ENCODE peak calls at places on chromosomes 13 and 19, in five cellular contexts. One of them, this sample, is unnamed.

GRCh38 chr19:38893341-38893771 is 6.1 kb downstream of the SIRT2 start:
- DNase-seq in H1: no peak
- DNase-seq in HepG2: no peak
- DNase-seq in GM12878: no peak
- DNase-seq in HCT116: no peak
- DNase-seq in this sample: no peak

GRCh38 chr13:27449081-27449603 is 1.2 kb downstream of the MTIF3 start:
- DNase-seq in H1: no peak
- DNase-seq in HepG2: no peak
- DNase-seq in GM12878: no peak
- DNase-seq in HCT116: no peak
- DNase-seq in this sample: no peak

GRCh38 chr13:52155177-52155576 is 4.2 kb downstream of the NEK3 start:
- DNase-seq in H1: no peak
- DNase-seq in HepG2: no peak
- DNase-seq in GM12878: no peak
- DNase-seq in HCT116: no peak
- DNase-seq in this sample: no peak

GRCh38 chr13:21767032-21767431 is 96.2 kb downstream of the FGF9 start:
- DNase-seq in H1: no peak
- DNase-seq in HepG2: no peak
- DNase-seq in GM12878: no peak
- DNase-seq in HCT116: no peak
- DNase-seq in this sample: peak; percentile 20

GRCh38 chr19:43743059-43743458 is 11.7 kb downstream of the SMG9 start:
- DNase-seq in H1: no peak
- DNase-seq in HepG2: no peak
- DNase-seq in GM12878: no peak
- DNase-seq in HCT116: no peak
- DNase-seq in this sample: no peak

GRCh38 chr19:632228-633067 is 889 bp downstream of the POLRMT start:
- DNase-seq in H1: no peak
- DNase-seq in HepG2: peak; percentile 67
- DNase-seq in GM12878: no peak
- DNase-seq in HCT116: no peak
- DNase-seq in this sample: no peak

GRCh38 chr13:71922191-71922590 is 55.2 kb upstream of the DACH1 start:
- DNase-seq in H1: no peak
- DNase-seq in HepG2: no peak
- DNase-seq in GM12878: no peak
- DNase-seq in HCT116: no peak
- DNase-seq in this sample: no peak

GRCh38 chr13:29081036-29081435 is 260.9 kb downstream of the MTUS2 start:
- DNase-seq in H1: no peak
- DNase-seq in HepG2: no peak
- DNase-seq in GM12878: peak; percentile 48
- DNase-seq in HCT116: no peak
- DNase-seq in this sample: peak; percentile 32

GRCh38 chr13:108915634-108916497 is 286.5 kb downstream of the MYO16 start:
- DNase-seq in H1: peak; percentile 25
- DNase-seq in HepG2: peak; percentile 91
- DNase-seq in GM12878: peak; percentile 52
- DNase-seq in HCT116: peak; percentile 91
- DNase-seq in this sample: peak; percentile 85

GRCh38 chr13:80180745-80181144 is 160.2 kb downstream of the SPRY2 start:
- DNase-seq in H1: no peak
- DNase-seq in HepG2: no peak
- DNase-seq in GM12878: no peak
- DNase-seq in HCT116: no peak
- DNase-seq in this sample: no peak

GRCh38 chr13:75636339-75637095 is 387 bp downstream of the LMO7 start:
- DNase-seq in H1: no peak
- DNase-seq in HepG2: peak; percentile 18
- DNase-seq in GM12878: no peak
- DNase-seq in HCT116: no peak
- DNase-seq in this sample: peak; percentile 18

GRCh38 chr13:73754241-73754640 is 380.0 kb downstream of the KLF12 start:
- DNase-seq in H1: no peak
- DNase-seq in HepG2: no peak
- DNase-seq in GM12878: no peak
- DNase-seq in HCT116: no peak
- DNase-seq in this sample: no peak

GRCh38 chr19:15469513-15470297 is 5.4 kb upstream of the RASAL3 start:
- DNase-seq in H1: no peak
- DNase-seq in HepG2: no peak
- DNase-seq in GM12878: no peak
- DNase-seq in HCT116: no peak
- DNase-seq in this sample: no peak

GRCh38 chr19:33177417-33177976 is 16.6 kb upstream of the LRP3 start:
- DNase-seq in H1: no peak
- DNase-seq in HepG2: peak; percentile 35
- DNase-seq in GM12878: no peak
- DNase-seq in HCT116: no peak
- DNase-seq in this sample: no peak

GRCh38 chr19:5801796-5802616 is 2.9 kb upstream of the NRTN start:
- DNase-seq in H1: no peak
- DNase-seq in HepG2: no peak
- DNase-seq in GM12878: no peak
- DNase-seq in HCT116: no peak
- DNase-seq in this sample: no peak

GRCh38 chr19:51971624-51972023 is 15.0 kb downstream of the ZNF350 start:
- DNase-seq in H1: no peak
- DNase-seq in HepG2: no peak
- DNase-seq in GM12878: no peak
- DNase-seq in HCT116: no peak
- DNase-seq in this sample: no peak

GRCh38 chr19:42140125-42140754 is 8.0 kb upstream of the POU2F2 start:
- DNase-seq in H1: peak; percentile 31
- DNase-seq in HepG2: peak; percentile 31
- DNase-seq in GM12878: no peak
- DNase-seq in HCT116: no peak
- DNase-seq in this sample: peak; percentile 74

GRCh38 chr19:35784401-35785086 is 9.2 kb downstream of the ARHGAP33 start:
- DNase-seq in H1: peak; percentile 75
- DNase-seq in HepG2: no peak
- DNase-seq in GM12878: no peak
- DNase-seq in HCT116: no peak
- DNase-seq in this sample: no peak

GRCh38 chr13:80840313-80840976 is 499.5 kb upstream of the SPRY2 start:
- DNase-seq in H1: no peak
- DNase-seq in HepG2: no peak
- DNase-seq in GM12878: no peak
- DNase-seq in HCT116: no peak
- DNase-seq in this sample: no peak

GRCh38 chr19:32351807-32352630 is 6.6 kb downstream of the ZNF507 start:
- DNase-seq in H1: no peak
- DNase-seq in HepG2: no peak
- DNase-seq in GM12878: no peak
- DNase-seq in HCT116: no peak
- DNase-seq in this sample: no peak

GRCh38 chr13:44734204-44734707 is 158.1 kb upstream of the TSC22D1 start:
- DNase-seq in H1: no peak
- DNase-seq in HepG2: no peak
- DNase-seq in GM12878: no peak
- DNase-seq in HCT116: no peak
- DNase-seq in this sample: no peak

GRCh38 chr13:45219938-45220375 is 19.1 kb upstream of the KCTD4 start:
- DNase-seq in H1: no peak
- DNase-seq in HepG2: no peak
- DNase-seq in GM12878: no peak
- DNase-seq in HCT116: peak; percentile 94
- DNase-seq in this sample: no peak

GRCh38 chr19:39024875-39025641 is 7.3 kb downstream of the FBXO27 start:
- DNase-seq in H1: no peak
- DNase-seq in HepG2: no peak
- DNase-seq in GM12878: no peak
- DNase-seq in HCT116: no peak
- DNase-seq in this sample: no peak

GRCh38 chr19:58361900-58362271 is 665 bp downstream of the ZNF497 start:
- DNase-seq in H1: no peak
- DNase-seq in HepG2: peak; percentile 49
- DNase-seq in GM12878: no peak
- DNase-seq in HCT116: peak; percentile 46
- DNase-seq in this sample: peak; percentile 86

GRCh38 chr13:90882551-90882950 is 464.9 kb upstream of the MIR17HG start:
- DNase-seq in H1: no peak
- DNase-seq in HepG2: no peak
- DNase-seq in GM12878: no peak
- DNase-seq in HCT116: no peak
- DNase-seq in this sample: no peak

GRCh38 chr19:37979547-37980082 is 72.6 kb downstream of the SIPA1L3 start:
- DNase-seq in H1: no peak
- DNase-seq in HepG2: peak; percentile 60
- DNase-seq in GM12878: peak; percentile 69
- DNase-seq in HCT116: no peak
- DNase-seq in this sample: peak; percentile 87

GRCh38 chr13:45989607-45990006 is 62.9 kb downstream of the ZC3H13 start:
- DNase-seq in H1: no peak
- DNase-seq in HepG2: no peak
- DNase-seq in GM12878: no peak
- DNase-seq in HCT116: no peak
- DNase-seq in this sample: no peak

GRCh38 chr19:2269244-2270156 is 12.5 kb downstream of the PEAK3 start:
- DNase-seq in H1: peak; percentile 75
- DNase-seq in HepG2: peak; percentile 91
- DNase-seq in GM12878: peak; percentile 66
- DNase-seq in HCT116: peak; percentile 85
- DNase-seq in this sample: peak; percentile 99

GRCh38 chr19:2270157-2270571 is 11.8 kb downstream of the PEAK3 start:
- DNase-seq in H1: no peak
- DNase-seq in HepG2: no peak
- DNase-seq in GM12878: no peak
- DNase-seq in HCT116: no peak
- DNase-seq in this sample: no peak

GRCh38 chr19:2270572-2271515 is 11.1 kb downstream of the PEAK3 start:
- DNase-seq in H1: no peak
- DNase-seq in HepG2: peak; percentile 44
- DNase-seq in GM12878: no peak
- DNase-seq in HCT116: no peak
- DNase-seq in this sample: peak; percentile 70

GRCh38 chr19:2273356-2274184 is 8.4 kb downstream of the PEAK3 start:
- DNase-seq in H1: peak; percentile 73
- DNase-seq in HepG2: peak; percentile 64
- DNase-seq in GM12878: peak; percentile 65
- DNase-seq in HCT116: peak; percentile 59
- DNase-seq in this sample: peak; percentile 70

GRCh38 chr19:2271516-2272103 is 10.4 kb downstream of the PEAK3 start:
- DNase-seq in H1: no peak
- DNase-seq in HepG2: no peak
- DNase-seq in GM12878: no peak
- DNase-seq in HCT116: no peak
- DNase-seq in this sample: peak; percentile 35
- TF ChIP-seq JUND in H1: no peak
- TF ChIP-seq JUND in HepG2: no peak
- TF ChIP-seq JUND in GM12878: no peak
- TF ChIP-seq JUND in HCT116: no peak
- TF ChIP-seq JUND in this sample: no peak

GRCh38 chr13:36142735-36143134 is 11.6 kb upstream of the DCLK1 start:
- DNase-seq in H1: no peak
- DNase-seq in HepG2: no peak
- DNase-seq in GM12878: no peak
- DNase-seq in HCT116: no peak
- DNase-seq in this sample: no peak

GRCh38 chr13:36143768-36144167 is 12.6 kb upstream of the DCLK1 start:
- DNase-seq in H1: no peak
- DNase-seq in HepG2: no peak
- DNase-seq in GM12878: no peak
- DNase-seq in HCT116: no peak
- DNase-seq in this sample: no peak

GRCh38 chr13:36146513-36147276 is 15.5 kb upstream of the DCLK1 start:
- DNase-seq in H1: no peak
- DNase-seq in HepG2: no peak
- DNase-seq in GM12878: no peak
- DNase-seq in HCT116: no peak
- DNase-seq in this sample: no peak

GRCh38 chr13:36151591-36151990 is 20.4 kb upstream of the DCLK1 start:
- DNase-seq in H1: no peak
- DNase-seq in HepG2: no peak
- DNase-seq in GM12878: no peak
- DNase-seq in HCT116: no peak
- DNase-seq in this sample: no peak

DNA sequence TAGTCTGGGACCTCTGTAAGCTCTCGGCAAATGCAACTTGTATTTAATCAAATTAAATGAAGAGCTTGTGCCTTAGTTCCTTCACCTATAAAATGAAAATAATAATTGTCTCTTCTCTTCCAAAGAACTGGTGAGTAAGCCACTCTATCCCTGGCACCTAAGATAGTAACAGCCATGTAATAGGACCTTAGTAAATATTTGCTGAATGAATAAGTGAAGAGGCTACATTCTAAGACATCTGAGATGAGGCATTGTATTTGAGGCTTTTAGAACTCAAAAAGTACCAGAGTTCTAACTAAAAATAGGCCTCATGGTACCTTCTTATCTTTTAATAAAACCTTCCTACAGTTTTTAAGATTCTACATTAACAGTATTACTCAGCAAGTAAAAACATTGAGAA is 17.3 kb upstream of the DCLK1 start:
- DNase-seq in H1: no peak
- DNase-seq in HepG2: no peak
- DNase-seq in GM12878: no peak
- DNase-seq in HCT116: no peak
- DNase-seq in this sample: no peak
- TF ChIP-seq JUND in H1: no peak
- TF ChIP-seq JUND in HepG2: no peak
- TF ChIP-seq JUND in GM12878: no peak
- TF ChIP-seq JUND in HCT116: no peak
- TF ChIP-seq JUND in this sample: no peak

GRCh38 chr19:47726467-47726866 is 13.2 kb downstream of the EHD2 start:
- DNase-seq in H1: no peak
- DNase-seq in HepG2: no peak
- DNase-seq in GM12878: no peak
- DNase-seq in HCT116: no peak
- DNase-seq in this sample: peak; percentile 57
- TF ChIP-seq JUND in H1: no peak
- TF ChIP-seq JUND in HepG2: no peak
- TF ChIP-seq JUND in GM12878: no peak
- TF ChIP-seq JUND in HCT116: no peak
- TF ChIP-seq JUND in this sample: no peak

GRCh38 chr19:18196511-18196845 is 3.5 kb downstream of the MPV17L2 start:
- DNase-seq in H1: no peak
- DNase-seq in HepG2: no peak
- DNase-seq in GM12878: no peak
- DNase-seq in HCT116: no peak
- DNase-seq in this sample: no peak

GRCh38 chr19:18194554-18195238 is 1.7 kb downstream of the MPV17L2 start:
- DNase-seq in H1: no peak
- DNase-seq in HepG2: no peak
- DNase-seq in GM12878: no peak
- DNase-seq in HCT116: no peak
- DNase-seq in this sample: no peak

GRCh38 chr19:18197941-18198340 is 4.9 kb downstream of the MPV17L2 start:
- DNase-seq in H1: no peak
- DNase-seq in HepG2: no peak
- DNase-seq in GM12878: no peak
- DNase-seq in HCT116: no peak
- DNase-seq in this sample: no peak

GRCh38 chr19:18197306-18197705 is 4.3 kb downstream of the MPV17L2 start:
- DNase-seq in H1: no peak
- DNase-seq in HepG2: no peak
- DNase-seq in GM12878: no peak
- DNase-seq in HCT116: no peak
- DNase-seq in this sample: no peak

GRCh38 chr19:18198374-18198773 is 5.4 kb downstream of the MPV17L2 start:
- DNase-seq in H1: no peak
- DNase-seq in HepG2: no peak
- DNase-seq in GM12878: no peak
- DNase-seq in HCT116: no peak
- DNase-seq in this sample: no peak
- TF ChIP-seq JUND in H1: no peak
- TF ChIP-seq JUND in HepG2: no peak
- TF ChIP-seq JUND in GM12878: no peak
- TF ChIP-seq JUND in HCT116: no peak
- TF ChIP-seq JUND in this sample: no peak

This sample was measured in T47D.